ENCODE peak calls at places on chromosomes 7 and 10, in eight cellular contexts. Q, I, F, A, R, Y, E and O are unnamed samples.

GRCh38 chr10:47454294-47455058 is 29.4 kb downstream of the ANXA8 start:
- DNase-seq in F (no peak), I (no peak), A (no peak), Q (peak; percentile 7), E (no peak), R (no peak), Y (no peak), O (no peak)

GRCh38 chr7:65225422-65226006 is 148.1 kb upstream of the ZNF92 start:
- DNase-seq in Y (no peak), Q (no peak), I (no peak), A (no peak), E (no peak), R (no peak), F (no peak), O (no peak)

GRCh38 chr7:24727165-24728120 is 29.8 kb downstream of the GSDME start:
- DNase-seq in Y (no peak), R (no peak), F (no peak), A (peak; percentile 85), Q (peak; percentile 22), E (no peak), I (peak; percentile 79), O (no peak)

GRCh38 chr10:21523007-21523406 is 2.5 kb downstream of the SKIDA1 start:
- DNase-seq in E (no peak), I (no peak), A (no peak), R (no peak), Y (no peak), Q (no peak), F (no peak), O (no peak)

GRCh38 chr10:31011660-31012022 is 20.0 kb downstream of the ZNF438 start:
- DNase-seq in I (no peak), A (no peak), R (peak; percentile 44), E (no peak), Y (no peak), Q (no peak), F (no peak), O (no peak)

GRCh38 chr10:104447331-104447730 is 93.7 kb downstream of the CFAP58 start:
- DNase-seq in A (no peak), F (no peak), R (no peak), I (no peak), E (no peak), Y (no peak), Q (no peak), O (no peak)

GRCh38 chr7:111784971-111785575 is 222.8 kb upstream of the IMMP2L start:
- DNase-seq in F (no peak), R (no peak), A (no peak), Y (no peak), I (no peak), Q (no peak), E (no peak), O (no peak)

GRCh38 chr10:1201010-1201807 is 145.0 kb downstream of the WDR37 start:
- DNase-seq in F (no peak), A (peak; percentile 46), E (no peak), R (no peak), Y (no peak), I (no peak), Q (no peak), O (no peak)

GRCh38 chr7:87058739-87059524 is 522 bp downstream of the ELAPOR2 start:
- DNase-seq in R (no peak), Q (peak; percentile 19), F (no peak), E (peak; percentile 36), I (no peak), A (peak; percentile 84), Y (peak; percentile 34), O (no peak)

GRCh38 chr7:68246189-68246633 is 1249.6 kb downstream of the TYW1 start:
- DNase-seq in Q (peak; percentile 57), Y (no peak), F (peak; percentile 57), A (no peak), E (no peak), R (no peak), I (no peak), O (peak; percentile 36)

GRCh38 chr7:120742370-120742769 is 115.6 kb downstream of the TSPAN12 start:
- DNase-seq in F (no peak), I (no peak), A (no peak), Q (no peak), E (no peak), R (no peak), Y (no peak), O (no peak)

GRCh38 chr7:134532155-134533089 is 5.1 kb downstream of the AKR1B10 start:
- DNase-seq in A (peak; percentile 86), E (peak; percentile 86), R (no peak), Y (peak; percentile 83), I (peak; percentile 56), F (no peak), Q (no peak), O (no peak)

GRCh38 chr7:100720645-100721504 is 607 bp downstream of the EPO start:
- DNase-seq in F (peak; percentile 63), E (no peak), A (no peak), Y (no peak), R (no peak), I (no peak), Q (no peak), O (no peak)

GRCh38 chr7:69062020-69062760 is 536.1 kb upstream of the AUTS2 start:
- DNase-seq in E (no peak), I (no peak), Y (no peak), Q (no peak), F (no peak), A (no peak), R (peak; percentile 37), O (no peak)

GRCh38 chr10:7917736-7918135 is 99.4 kb downstream of the TAF3 start:
- DNase-seq in A (no peak), Q (no peak), F (no peak), Y (no peak), I (no peak), E (no peak), R (no peak), O (no peak)

GRCh38 chr10:76428541-76429330 is 997.3 kb downstream of the LRMDA start:
- DNase-seq in I (no peak), R (peak; percentile 95), Q (no peak), F (no peak), A (no peak), Y (no peak), E (no peak), O (peak; percentile 31)

DNA sequence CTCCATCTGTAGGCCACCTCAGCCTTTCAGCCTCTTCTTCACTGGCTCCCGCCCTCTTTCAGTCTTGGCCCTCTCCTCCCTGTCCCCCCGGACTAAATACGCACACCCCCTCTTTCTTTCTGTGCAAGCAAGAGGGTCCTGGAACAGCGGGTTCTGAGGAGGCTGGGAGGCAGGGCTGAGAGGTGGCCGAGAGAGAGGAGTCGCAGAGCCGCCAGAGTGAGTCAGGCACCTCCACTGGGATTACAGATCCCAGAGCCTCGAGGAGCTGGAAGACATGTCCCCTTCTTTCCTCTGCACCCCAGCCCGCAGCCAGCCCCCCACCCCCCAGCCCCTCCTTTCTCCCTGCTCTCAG is at the start of gene CCDC136:
- DNase-seq in E (no peak), Q (no peak), R (peak; percentile 27), Y (no peak), F (no peak), I (no peak), A (peak; percentile 70), O (peak; percentile 47)
- TF ChIP-seq POLR2A in E (no peak), Q (no peak), R (no peak), Y (no peak), F (no peak), I (no peak), A (no peak), O (no peak)

DNA sequence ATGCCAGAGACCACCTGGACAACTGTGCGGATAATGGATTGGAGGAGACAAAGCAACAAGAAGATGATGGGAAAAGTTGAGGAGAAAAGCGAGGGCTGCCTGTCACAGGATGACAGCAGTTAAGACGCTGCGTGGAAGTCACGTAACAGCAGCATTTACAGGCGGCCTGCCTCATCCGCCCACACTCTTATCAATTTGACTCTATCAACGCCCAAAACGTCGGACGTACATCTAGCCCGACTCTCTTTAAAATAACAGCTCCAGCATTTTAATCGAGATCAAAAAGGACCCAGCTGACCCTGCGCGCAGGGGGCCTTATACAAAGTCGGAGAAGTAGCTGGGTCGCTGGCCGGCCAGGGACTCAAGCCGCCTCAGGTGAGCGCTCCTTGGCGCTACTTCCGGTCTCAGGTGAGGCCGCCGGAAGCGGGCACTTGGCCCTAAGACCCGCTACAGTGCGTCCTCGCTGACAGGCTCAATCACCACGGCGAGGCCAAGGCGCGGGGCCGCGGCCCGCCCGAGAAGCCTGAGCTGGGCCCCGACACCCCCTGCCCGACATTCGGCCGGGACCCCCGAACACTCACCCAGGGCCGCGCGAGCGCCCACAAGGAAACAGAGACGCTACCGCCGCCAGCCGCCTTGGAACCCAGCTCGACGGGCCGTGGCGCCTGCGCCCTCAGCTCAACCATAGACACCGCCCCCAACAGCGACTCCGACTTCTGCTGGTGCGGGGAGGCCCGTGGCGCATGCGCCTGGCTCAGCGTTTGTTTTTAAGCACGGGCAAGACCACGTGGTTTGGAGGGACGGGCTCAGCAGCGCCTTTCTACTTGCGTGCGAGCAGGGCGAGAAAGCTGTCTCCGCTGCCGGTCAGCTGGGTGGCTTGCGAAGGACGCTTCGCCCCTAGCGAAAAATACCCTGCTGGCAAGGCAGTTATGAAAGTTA is at the start of gene ERCC6:
- DNase-seq in E (peak; percentile 98), I (peak; percentile 98), Y (peak; percentile 98), R (peak; percentile 98), Q (peak; percentile 97), F (peak; percentile 94), A (peak; percentile 99), O (peak; percentile 92)
- TF ChIP-seq POLR2A in E (peak; percentile 84), I (peak; percentile 68), Y (no peak), R (peak; percentile 84), Q (peak; percentile 46), F (peak; percentile 51), A (peak; percentile 26), O (peak; percentile 75)

DNA sequence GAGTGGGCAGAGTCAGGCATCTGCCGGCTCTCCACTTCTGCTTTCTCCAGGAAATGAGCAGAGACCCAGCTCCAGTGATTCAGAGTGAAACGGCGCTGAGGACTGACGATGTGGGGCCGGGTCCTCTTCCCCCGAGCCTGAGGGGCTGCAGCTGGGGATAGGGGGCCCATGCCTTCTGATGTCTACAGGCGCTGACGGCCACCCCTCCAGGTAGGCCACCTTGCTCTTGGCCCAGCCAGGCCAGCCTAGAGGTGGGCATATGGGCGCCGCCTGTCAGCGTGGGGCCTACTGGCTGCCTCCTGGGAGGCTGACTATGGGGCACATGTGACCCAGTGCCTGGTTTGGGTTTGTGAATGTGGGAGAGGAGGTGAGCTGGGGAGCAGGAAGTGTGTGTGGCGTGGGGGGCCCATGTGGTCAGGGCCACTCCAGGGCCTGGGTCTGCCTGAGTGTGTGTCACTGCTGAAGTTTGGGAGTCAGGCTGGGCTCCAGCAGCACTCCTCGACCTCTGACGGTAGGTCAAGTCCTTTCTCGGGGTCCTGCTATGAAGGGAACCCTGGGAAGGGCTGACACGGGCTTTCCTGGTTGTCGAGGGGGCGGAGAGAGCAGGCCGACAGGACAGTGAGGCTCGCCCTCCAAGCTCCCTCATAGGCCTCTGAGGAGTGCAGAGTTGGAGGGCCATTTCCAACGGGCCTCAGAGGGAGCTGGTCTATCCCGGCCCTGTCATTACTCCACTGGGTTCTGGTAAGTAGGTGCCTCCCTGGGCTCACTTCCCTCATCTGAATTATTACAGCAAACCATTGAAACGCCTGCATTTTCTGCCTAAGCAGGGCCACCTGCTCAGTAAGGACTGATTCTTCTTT is at the start of gene WDFY4:
- DNase-seq in F (peak; percentile 37), Y (no peak), Q (no peak), E (peak; percentile 40), A (no peak), R (no peak), I (no peak), O (no peak)
- TF ChIP-seq POLR2A in F (no peak), Y (no peak), Q (no peak), E (peak; percentile 9), A (no peak), R (no peak), I (no peak), O (no peak)

GRCh38 chr10:12348870-12349627 is at the start of gene CAMK1D:
- DNase-seq in Q (peak; percentile 34), A (peak; percentile 97), I (peak; percentile 55), E (peak; percentile 91), Y (peak; percentile 77), R (peak; percentile 66), F (peak; percentile 86), O (peak; percentile 64)
- TF ChIP-seq POLR2A in Q (no peak), A (no peak), I (no peak), E (peak; percentile 60), Y (no peak), R (peak; percentile 60), F (peak; percentile 37), O (peak; percentile 50)